ENCODE peak calls at places on chromosomes 16 and 17, in six cellular contexts. One of them, this sample, is unnamed.

GRCh38 chr16:51151435-51151950 is 423 bp upstream of the SALL1 start:
- DNase-seq in stomach: peak
- DNase-seq in Panc1: no peak
- DNase-seq in breast epithelium: no peak
- DNase-seq in HepG2: peak
- DNase-seq in endothelial cell of umbilical vein: no peak
- DNase-seq in this sample: no peak

GRCh38 chr16:82004651-82005490 is 6.4 kb downstream of the SDR42E1 start:
- DNase-seq in endothelial cell of umbilical vein: peak
- DNase-seq in Panc1: no peak
- DNase-seq in breast epithelium: no peak
- DNase-seq in HepG2: no peak
- DNase-seq in stomach: no peak
- DNase-seq in this sample: no peak

GRCh38 chr16:21104124-21104860 is 46.4 kb downstream of the DNAH3 start:
- DNase-seq in breast epithelium: no peak
- DNase-seq in stomach: no peak
- DNase-seq in endothelial cell of umbilical vein: peak
- DNase-seq in Panc1: no peak
- DNase-seq in HepG2: no peak
- DNase-seq in this sample: no peak

GRCh38 chr16:49057391-49057790 is 224.2 kb downstream of the CBLN1 start:
- DNase-seq in breast epithelium: no peak
- DNase-seq in HepG2: no peak
- DNase-seq in endothelial cell of umbilical vein: no peak
- DNase-seq in Panc1: no peak
- DNase-seq in stomach: no peak
- DNase-seq in this sample: no peak

GRCh38 chr16:56450275-56450889 is 750 bp downstream of the NUDT21 start:
- DNase-seq in stomach: no peak
- DNase-seq in breast epithelium: no peak
- DNase-seq in HepG2: no peak
- DNase-seq in Panc1: no peak
- DNase-seq in endothelial cell of umbilical vein: peak
- DNase-seq in this sample: no peak

GRCh38 chr16:68985855-68986254 is 119.6 kb upstream of the HAS3 start:
- DNase-seq in stomach: no peak
- DNase-seq in endothelial cell of umbilical vein: no peak
- DNase-seq in breast epithelium: no peak
- DNase-seq in Panc1: no peak
- DNase-seq in HepG2: no peak
- DNase-seq in this sample: no peak

GRCh38 chr17:33389506-33390141 is 96.5 kb upstream of the ASIC2 start:
- DNase-seq in breast epithelium: no peak
- DNase-seq in HepG2: no peak
- DNase-seq in Panc1: no peak
- DNase-seq in stomach: no peak
- DNase-seq in endothelial cell of umbilical vein: no peak
- DNase-seq in this sample: no peak

GRCh38 chr16:80735846-80736245 is 68.6 kb downstream of the CDYL2 start:
- DNase-seq in HepG2: peak
- DNase-seq in breast epithelium: no peak
- DNase-seq in Panc1: no peak
- DNase-seq in stomach: no peak
- DNase-seq in endothelial cell of umbilical vein: no peak
- DNase-seq in this sample: no peak

GRCh38 chr17:56697190-56697589 is 103.7 kb downstream of the NOG start:
- DNase-seq in stomach: no peak
- DNase-seq in breast epithelium: no peak
- DNase-seq in endothelial cell of umbilical vein: no peak
- DNase-seq in Panc1: no peak
- DNase-seq in HepG2: no peak
- DNase-seq in this sample: no peak
- TF ChIP-seq POLR2AphosphoS5 in stomach: no peak
- TF ChIP-seq POLR2AphosphoS5 in breast epithelium: no peak
- TF ChIP-seq POLR2AphosphoS5 in endothelial cell of umbilical vein: no peak
- TF ChIP-seq POLR2AphosphoS5 in Panc1: no peak
- TF ChIP-seq POLR2AphosphoS5 in HepG2: no peak
- TF ChIP-seq POLR2AphosphoS5 in this sample: no peak

DNA sequence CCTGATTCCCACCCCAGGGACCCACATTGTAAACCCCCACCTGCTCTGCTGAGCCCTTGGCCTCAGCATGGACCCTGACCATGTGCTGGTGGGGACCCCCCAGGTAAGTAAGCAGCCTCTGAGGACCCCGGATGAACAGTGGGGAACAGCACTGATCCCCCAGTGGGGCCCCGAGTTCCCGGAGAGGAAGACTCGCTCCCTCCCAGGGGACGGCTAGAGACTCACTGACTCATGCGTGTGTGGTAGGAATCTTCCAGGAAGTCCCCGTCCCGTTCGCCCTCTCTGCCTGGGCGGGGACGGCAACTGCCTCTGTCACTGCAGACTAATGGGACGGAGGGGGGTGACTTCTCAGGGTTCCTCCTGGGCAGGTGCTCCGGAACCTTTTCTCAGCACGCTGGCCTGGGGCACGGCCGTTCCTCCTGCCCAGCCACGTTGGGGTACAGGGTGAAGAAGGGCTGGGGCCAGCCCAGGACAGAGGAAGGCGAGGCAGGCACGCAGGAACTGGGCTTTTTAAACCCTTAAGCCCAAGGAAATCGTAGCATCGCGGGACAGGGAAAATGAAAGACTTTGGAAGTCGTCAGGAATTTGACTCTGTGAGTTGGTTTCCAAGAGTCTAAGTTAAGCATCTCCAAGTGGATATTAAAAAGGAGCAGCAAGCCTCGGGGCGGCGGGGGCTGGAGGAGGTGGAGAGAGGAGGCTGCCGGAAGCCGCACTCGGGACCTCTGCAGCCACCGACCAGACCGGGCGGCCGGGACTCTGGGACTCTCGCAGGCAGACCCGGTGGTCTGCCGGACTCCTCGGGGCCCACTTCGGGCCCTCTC is 178.7 kb downstream of the SEC14L1 start:
- DNase-seq in Panc1: no peak
- DNase-seq in breast epithelium: peak
- DNase-seq in HepG2: no peak
- DNase-seq in endothelial cell of umbilical vein: no peak
- DNase-seq in stomach: peak
- DNase-seq in this sample: peak
- TF ChIP-seq POLR2AphosphoS5 in Panc1: peak
- TF ChIP-seq POLR2AphosphoS5 in breast epithelium: peak
- TF ChIP-seq POLR2AphosphoS5 in HepG2: no peak
- TF ChIP-seq POLR2AphosphoS5 in endothelial cell of umbilical vein: no peak
- TF ChIP-seq POLR2AphosphoS5 in stomach: peak
- TF ChIP-seq POLR2AphosphoS5 in this sample: peak

GRCh38 chr17:42135664-42136653 is 13.4 kb downstream of the HSPB9 start:
- DNase-seq in stomach: peak
- DNase-seq in HepG2: peak
- DNase-seq in Panc1: peak
- DNase-seq in breast epithelium: no peak
- DNase-seq in endothelial cell of umbilical vein: peak
- DNase-seq in this sample: no peak
- TF ChIP-seq POLR2AphosphoS5 in stomach: peak
- TF ChIP-seq POLR2AphosphoS5 in HepG2: no peak
- TF ChIP-seq POLR2AphosphoS5 in Panc1: no peak
- TF ChIP-seq POLR2AphosphoS5 in breast epithelium: peak
- TF ChIP-seq POLR2AphosphoS5 in endothelial cell of umbilical vein: peak
- TF ChIP-seq POLR2AphosphoS5 in this sample: no peak

GRCh38 chr17:10357768-10358167 is 15.0 kb downstream of the MYH13 start:
- DNase-seq in HepG2: no peak
- DNase-seq in stomach: no peak
- DNase-seq in Panc1: no peak
- DNase-seq in breast epithelium: no peak
- DNase-seq in endothelial cell of umbilical vein: no peak
- DNase-seq in this sample: peak

GRCh38 chr17:10360578-10360977 is 12.2 kb downstream of the MYH13 start:
- DNase-seq in HepG2: no peak
- DNase-seq in endothelial cell of umbilical vein: no peak
- DNase-seq in breast epithelium: no peak
- DNase-seq in Panc1: no peak
- DNase-seq in stomach: no peak
- DNase-seq in this sample: no peak
- TF ChIP-seq POLR2AphosphoS5 in HepG2: no peak
- TF ChIP-seq POLR2AphosphoS5 in endothelial cell of umbilical vein: no peak
- TF ChIP-seq POLR2AphosphoS5 in breast epithelium: no peak
- TF ChIP-seq POLR2AphosphoS5 in Panc1: no peak
- TF ChIP-seq POLR2AphosphoS5 in stomach: no peak
- TF ChIP-seq POLR2AphosphoS5 in this sample: no peak